ENCODE peak calls at places on chromosomes 16 and 17, in five cellular contexts. R is HepG2, S is HCT116, P is GM12878, X is K562. J is an unnamed sample.

GRCh38 chr17:72122668-72123495 is 2.1 kb downstream of the SOX9 start:
- DNase-seq in R (peak), X (no peak), P (no peak), S (no peak), J (no peak)

GRCh38 chr17:64507418-64507766 is 615 bp downstream of the CEP95 start:
- DNase-seq in S (no peak), X (no peak), R (peak), P (no peak), J (peak)

GRCh38 chr16:84597518-84598390 is 20.1 kb downstream of the COTL1 start:
- DNase-seq in R (no peak), P (no peak), X (no peak), S (no peak), J (no peak)

GRCh38 chr16:70661918-70662641 is 15.7 kb downstream of the IL34 start:
- DNase-seq in P (no peak), S (no peak), R (no peak), X (no peak), J (no peak)

GRCh38 chr16:47887496-47887895 is 268.3 kb downstream of the ABCC12 start:
- DNase-seq in R (no peak), P (no peak), X (no peak), S (no peak), J (peak)

GRCh38 chr17:43667506-43668438 is 6.0 kb upstream of the MEOX1 start:
- DNase-seq in R (peak), X (no peak), S (no peak), P (no peak), J (no peak)

GRCh38 chr16:12850186-12850585 is 46.5 kb upstream of the CPPED1 start:
- DNase-seq in X (no peak), S (no peak), R (no peak), P (no peak), J (no peak)

GRCh38 chr16:1194665-1195392 is 30.2 kb downstream of the TPSG1 start:
- DNase-seq in X (peak), S (no peak), P (no peak), R (no peak), J (no peak)

GRCh38 chr17:31388770-31389672 is 2.5 kb upstream of the RAB11FIP4 start:
- DNase-seq in S (no peak), X (peak), P (no peak), R (no peak), J (no peak)

GRCh38 chr17:6079155-6079554 is 9.0 kb downstream of the WSCD1 start:
- DNase-seq in X (no peak), S (no peak), P (no peak), R (no peak), J (no peak)

GRCh38 chr17:35679007-35679682 is 52.3 kb upstream of the RASL10B start:
- DNase-seq in R (no peak), P (no peak), X (no peak), S (no peak), J (no peak)

GRCh38 chr17:48589060-48589830 is 796 bp downstream of the HOXB3 start:
- DNase-seq in P (no peak), X (no peak), R (no peak), S (no peak), J (no peak)

GRCh38 chr17:48023408-48024148 is 14.0 kb downstream of the COPZ2 start:
- DNase-seq in R (peak), X (peak), S (peak), P (no peak), J (peak)

GRCh38 chr16:3998793-3999478 is 117.3 kb downstream of the ADCY9 start:
- DNase-seq in R (no peak), S (no peak), X (no peak), P (no peak), J (no peak)

GRCh38 chr16:9077001-9077809 is 14.2 kb upstream of the HAPSTR1 start:
- DNase-seq in S (peak), R (peak), X (peak), P (no peak), J (peak)

GRCh38 chr17:4573682-4574081 is 10.6 kb upstream of the SMTNL2 start:
- DNase-seq in P (no peak), S (no peak), R (no peak), X (no peak), J (peak)

GRCh38 chr17:43171761-43172487 is 910 bp downstream of the NBR1 start:
- DNase-seq in X (no peak), P (no peak), R (peak), S (peak), J (peak)

GRCh38 chr17:77724876-77725615 is 233.5 kb upstream of the TNRC6C start:
- DNase-seq in R (no peak), S (no peak), X (no peak), P (peak), J (no peak)

GRCh38 chr16:63945805-63946204 is 1176.1 kb downstream of the CDH11 start:
- DNase-seq in X (no peak), S (no peak), P (no peak), R (no peak), J (no peak)

GRCh38 chr16:89422527-89422904 is 67.8 kb downstream of the ANKRD11 start:
- DNase-seq in S (no peak), R (no peak), P (peak), X (no peak), J (no peak)

GRCh38 chr17:67970783-67971182 is 25.5 kb downstream of the C17orf58 start:
- DNase-seq in P (no peak), X (no peak), S (no peak), R (no peak), J (no peak)

GRCh38 chr16:17225551-17225950 is 245.2 kb downstream of the XYLT1 start:
- DNase-seq in X (no peak), R (no peak), S (no peak), P (no peak), J (no peak)

GRCh38 chr16:89341274-89341673 is 123.8 kb downstream of the ZNF778 start:
- DNase-seq in P (no peak), R (no peak), S (no peak), X (no peak), J (no peak)

GRCh38 chr17:57009737-57010445 is 32.0 kb downstream of the SCPEP1 start:
- DNase-seq in R (peak), P (peak), S (peak), X (peak), J (peak)
- TF ChIP-seq REST in R (no peak), P (no peak), S (no peak), X (no peak), J (no peak)

GRCh38 chr17:28612531-28612930 is 1.5 kb downstream of the RSKR start:
- DNase-seq in R (no peak), S (no peak), X (no peak), P (no peak), J (no peak)
- TF ChIP-seq CEBPB in R (no peak), S (no peak), X (no peak), P (no peak), J (no peak)

DNA sequence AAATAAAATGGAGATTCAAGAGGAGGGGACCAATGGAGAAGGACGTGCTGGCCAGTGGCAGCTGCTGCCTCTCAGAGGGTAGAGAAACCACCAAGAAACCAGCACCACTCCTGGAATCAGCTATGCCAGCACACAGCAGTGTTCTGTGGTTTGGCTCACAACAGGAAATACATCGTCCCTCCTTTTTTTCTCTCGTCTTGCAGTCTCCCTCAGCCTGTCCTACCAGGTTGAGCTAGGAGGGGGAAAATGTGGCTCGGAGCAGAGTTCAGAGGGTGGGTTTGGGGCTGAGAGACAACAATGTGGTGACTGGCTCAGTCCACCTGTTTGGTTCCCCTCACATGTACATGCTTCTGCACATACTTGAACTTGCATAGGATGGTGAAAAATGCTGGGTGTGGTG is 19.9 kb upstream of the SLC16A5 start:
- DNase-seq in P (no peak), S (no peak), X (no peak), R (no peak), J (no peak)
- TF ChIP-seq MAX in P (no peak), S (no peak), X (no peak), R (no peak), J (no peak)

GRCh38 chr16:28990375-28991040 is 5.7 kb downstream of the LAT start:
- DNase-seq in P (no peak), X (no peak), S (no peak), R (no peak), J (no peak)
- TF ChIP-seq REST in P (no peak), X (no peak), S (no peak), R (no peak), J (no peak)

J was measured in A549.